ENCODE peak calls at places on chromosomes 12 and 14, in six cellular contexts. F, J, V, M, A and D are unnamed samples.
A peak's percentile ranks its signal among the peaks of the same experiment; 100 is the strongest.

GRCh38 chr12:51346581-51346980 is at the start of gene CELA1:
- DNase-seq in F (no peak), J (no peak), V (no peak), M (no peak), A (no peak), D (no peak)

GRCh38 chr12:51214895-51215294 is 3.0 kb downstream of the POU6F1 start:
- DNase-seq in F (no peak), J (peak; percentile 31), V (no peak), M (no peak), A (no peak), D (no peak)

GRCh38 chr12:212799-213526 is 994 bp downstream of the SLC6A12 start:
- DNase-seq in F (no peak), J (peak; percentile 69), V (peak; percentile 55), M (no peak), A (no peak), D (no peak)

GRCh38 chr12:107436836-107437235 is 248.8 kb upstream of the PWP1 start:
- DNase-seq in F (no peak), J (no peak), V (no peak), M (no peak), A (no peak), D (no peak)

GRCh38 chr12:124938606-124939427 is 24.4 kb upstream of the UBC start:
- DNase-seq in F (peak; percentile 89), J (peak; percentile 81), V (peak; percentile 57), M (no peak), A (peak; percentile 81), D (peak; percentile 72)

GRCh38 chr12:108063192-108063591 is 65.9 kb upstream of the WSCD2 start:
- DNase-seq in F (peak; percentile 66), J (no peak), V (no peak), M (no peak), A (no peak), D (no peak)

GRCh38 chr12:6963741-6964446 is 6.6 kb downstream of the PHB2 start:
- DNase-seq in F (no peak), J (peak; percentile 76), V (peak; percentile 15), M (no peak), A (no peak), D (no peak)

GRCh38 chr12:50505386-50505827 is 622 bp downstream of the DIP2B start:
- DNase-seq in F (peak; percentile 57), J (no peak), V (peak; percentile 21), M (no peak), A (peak; percentile 58), D (no peak)

GRCh38 chr14:95953111-95953724 is 76.6 kb downstream of the TUNAR start:
- DNase-seq in F (peak; percentile 73), J (no peak), V (no peak), M (no peak), A (no peak), D (no peak)

GRCh38 chr12:32390572-32391219 is 8.7 kb upstream of the FGD4 start:
- DNase-seq in F (peak; percentile 18), J (peak; percentile 75), V (peak; percentile 25), M (no peak), A (no peak), D (no peak)

GRCh38 chr12:109239179-109239578 is 69.9 kb downstream of the FOXN4 start:
- DNase-seq in F (no peak), J (no peak), V (no peak), M (no peak), A (no peak), D (no peak)

GRCh38 chr12:4280351-4281163 is 7.0 kb downstream of the CCND2 start:
- DNase-seq in F (no peak), J (peak; percentile 86), V (peak; percentile 81), M (no peak), A (no peak), D (no peak)

GRCh38 chr12:123401753-123402683 is 18.1 kb downstream of the KMT5A start:
- DNase-seq in F (peak; percentile 58), J (no peak), V (no peak), M (no peak), A (no peak), D (no peak)

GRCh38 chr14:87233806-87234384 is 759.1 kb downstream of the GALC start:
- DNase-seq in F (peak; percentile 71), J (no peak), V (no peak), M (no peak), A (no peak), D (no peak)

GRCh38 chr12:68873316-68873715 is 59.7 kb downstream of the CPM start:
- DNase-seq in F (no peak), J (no peak), V (no peak), M (no peak), A (no peak), D (peak; percentile 85)

GRCh38 chr14:30484976-30485375 is 74.0 kb upstream of the G2E3 start:
- DNase-seq in F (peak; percentile 45), J (no peak), V (no peak), M (no peak), A (no peak), D (no peak)

GRCh38 chr12:90099288-90099687 is 390.6 kb upstream of the ATP2B1 start:
- DNase-seq in F (no peak), J (no peak), V (no peak), M (no peak), A (no peak), D (no peak)

GRCh38 chr12:5003025-5003666 is 40.5 kb upstream of the KCNA5 start:
- DNase-seq in F (peak; percentile 78), J (peak; percentile 89), V (peak; percentile 54), M (peak; percentile 18), A (peak; percentile 75), D (peak; percentile 67)

GRCh38 chr12:109961612-109962011 is 34.6 kb downstream of the GIT2 start:
- DNase-seq in F (no peak), J (no peak), V (no peak), M (no peak), A (no peak), D (no peak)

GRCh38 chr12:91138337-91138905 is 27.1 kb upstream of the LUM start:
- DNase-seq in F (peak; percentile 30), J (no peak), V (peak; percentile 19), M (no peak), A (no peak), D (no peak)

GRCh38 chr12:80847575-80847974 is 90.2 kb downstream of the LIN7A start:
- DNase-seq in F (peak; percentile 22), J (no peak), V (no peak), M (no peak), A (no peak), D (no peak)

GRCh38 chr12:103884316-103884715 is 43.3 kb upstream of the NT5DC3 start:
- DNase-seq in F (peak; percentile 26), J (no peak), V (no peak), M (peak; percentile 45), A (no peak), D (no peak)

GRCh38 chr14:58280954-58281787 is 17.2 kb upstream of the ARID4A start:
- DNase-seq in F (no peak), J (no peak), V (no peak), M (peak; percentile 65), A (no peak), D (peak; percentile 85)

GRCh38 chr12:123306200-123306599 is 34.5 kb upstream of the CDK2AP1 start:
- DNase-seq in F (no peak), J (no peak), V (no peak), M (no peak), A (no peak), D (no peak)

GRCh38 chr14:77036484-77037337 is 8.2 kb upstream of the IRF2BPL start:
- DNase-seq in F (no peak), J (no peak), V (no peak), M (no peak), A (no peak), D (no peak)

GRCh38 chr14:94450722-94451090 is 1.9 kb downstream of the SERPINA11 start:
- DNase-seq in F (no peak), J (no peak), V (no peak), M (no peak), A (no peak), D (no peak)

GRCh38 chr14:94447986-94448808 is 4.4 kb downstream of the SERPINA11 start:
- DNase-seq in F (no peak), J (no peak), V (no peak), M (no peak), A (no peak), D (no peak)

GRCh38 chr14:94451091-94451751 is 1.4 kb downstream of the SERPINA11 start:
- DNase-seq in F (no peak), J (no peak), V (no peak), M (no peak), A (no peak), D (no peak)

GRCh38 chr14:94449930-94450329 is 2.7 kb downstream of the SERPINA11 start:
- DNase-seq in F (no peak), J (no peak), V (no peak), M (no peak), A (no peak), D (no peak)

DNA sequence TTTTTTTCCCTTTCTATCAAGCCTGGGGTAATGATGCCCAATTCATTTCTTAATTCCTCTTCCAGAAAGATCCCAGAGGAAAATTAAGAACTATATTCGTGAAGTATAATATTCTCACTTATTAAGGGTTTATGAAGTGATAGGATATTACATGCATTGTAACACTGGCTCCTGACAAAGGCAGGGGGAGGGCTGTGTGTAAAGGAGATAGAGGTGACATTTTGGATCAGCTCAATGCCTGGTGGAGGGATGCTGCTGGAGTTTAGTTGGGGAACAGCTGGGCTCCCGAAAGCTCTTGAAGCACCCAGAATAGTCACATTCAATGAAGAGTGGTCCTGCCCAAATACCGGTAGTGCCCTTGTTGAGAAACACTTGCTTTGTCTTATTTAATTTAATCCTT is 774 bp downstream of the SERPINA11 start:
- DNase-seq in F (no peak), J (no peak), V (no peak), M (no peak), A (no peak), D (no peak)
- H3K4me3 ChIP-seq in F (no peak overlapping the region), J (no peak overlapping the region), V (no peak overlapping the region), M (no peak overlapping the region), A (no peak overlapping the region), D (no peak overlapping the region)

GRCh38 chr14:99564256-99564902 is 39.6 kb downstream of the CCDC85C start:
- DNase-seq in F (no peak), J (no peak), V (peak; percentile 62), M (peak; percentile 65), A (no peak), D (no peak)
- H3K27ac ChIP-seq in F (no peak overlapping the region), J (no peak overlapping the region), V (peak overlapping the region; percentile 86), M (peak overlapping the region; percentile 21), A (peak overlapping the region; percentile 41), D (no peak overlapping the region)

GRCh38 chr12:132399092-132400010 is 70.0 kb upstream of the GALNT9 start:
- DNase-seq in F (no peak), J (peak; percentile 71), V (peak; percentile 9), M (no peak), A (peak; percentile 40), D (no peak)
- H3K27me3 ChIP-seq in F (peaks cover 9% of the 10 kb centered on the region), J (no peaks in the 10 kb centered on the region), V (peaks cover 91% of the 10 kb centered on the region), M (peaks cover 19% of the 10 kb centered on the region), A (peaks cover 27% of the 10 kb centered on the region), D (peaks cover 27% of the 10 kb centered on the region)

DNA sequence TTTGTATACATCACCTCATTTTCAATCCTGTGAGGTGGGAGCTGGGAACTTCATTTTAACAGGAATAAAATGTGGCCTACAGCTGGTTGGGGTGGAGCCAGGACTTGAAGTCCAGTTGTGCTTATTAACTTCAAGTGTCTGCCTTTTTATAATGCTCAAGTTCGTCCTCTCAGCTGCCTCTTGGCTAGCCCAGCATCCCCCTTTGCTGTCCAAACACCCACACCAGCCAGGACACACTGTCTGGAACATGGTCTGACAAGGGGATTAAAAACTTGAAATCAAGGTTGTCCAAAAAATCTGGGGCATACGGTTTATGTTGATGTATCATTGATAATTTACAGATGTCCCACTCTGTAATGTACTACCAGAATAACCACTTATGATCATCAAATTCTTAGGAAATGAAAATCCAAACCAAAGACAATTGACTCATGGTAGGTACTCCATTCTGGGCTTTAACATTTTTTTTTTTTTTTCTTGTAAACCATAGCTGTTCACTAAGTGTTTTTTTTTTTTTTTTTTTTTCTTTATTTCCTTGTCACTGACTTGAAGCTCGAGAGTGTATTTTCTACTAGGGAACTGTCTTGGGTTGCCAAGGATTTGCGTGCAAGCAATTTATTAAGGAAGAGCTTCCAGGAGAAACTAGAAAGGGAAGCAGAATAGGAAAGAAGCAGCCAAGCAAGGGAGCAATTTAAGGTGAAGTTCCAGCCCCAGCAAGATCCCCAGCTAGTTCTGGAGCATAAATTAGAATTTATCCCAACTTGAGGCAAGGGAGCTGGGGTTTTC is 252.2 kb downstream of the EFCAB11 start:
- DNase-seq in F (no peak), J (no peak), V (peak; percentile 54), M (peak; percentile 21), A (peak; percentile 55), D (no peak)
- H3K4me3 ChIP-seq in F (no peak overlapping the region), J (no peak overlapping the region), V (peak overlapping the region; percentile 73), M (peak overlapping the region; percentile 57), A (peak overlapping the region; percentile 82), D (no peak overlapping the region)